ENCODE peak calls at places on chromosomes 5 and 9, in four cellular contexts. V, U, Q and B are unnamed samples.

GRCh38 chr9:99288830-99289229 is 66.7 kb downstream of the SEC61B start:
- DNase-seq in V (no peak), U (no peak), Q (no peak), B (no peak)

GRCh38 chr5:19626218-19626617 is 361.8 kb downstream of the CDH18 start:
- DNase-seq in V (peak), U (no peak), Q (no peak), B (no peak)

GRCh38 chr9:98087420-98088354 is 31.2 kb downstream of the NANS start:
- DNase-seq in V (peak), U (no peak), Q (no peak), B (no peak)

GRCh38 chr5:119743927-119744326 is 114.6 kb downstream of the FAM170A start:
- DNase-seq in V (no peak), U (peak), Q (no peak), B (no peak)

GRCh38 chr5:2201832-2202231 is 319.1 kb upstream of the IRX4 start:
- DNase-seq in V (no peak), U (no peak), Q (no peak), B (no peak)

GRCh38 chr9:121771418-121771817 is 120.0 kb downstream of the DAB2IP start:
- DNase-seq in V (peak), U (no peak), Q (no peak), B (no peak)

GRCh38 chr5:93831449-93831848 is 90.0 kb upstream of the POU5F2 start:
- DNase-seq in V (peak), U (no peak), Q (peak), B (no peak)

GRCh38 chr9:35726876-35727438 is 5.0 kb downstream of the TLN1 start:
- DNase-seq in V (peak), U (peak), Q (no peak), B (peak)

GRCh38 chr5:138466058-138466899 is 1.0 kb downstream of the EGR1 start:
- DNase-seq in V (peak), U (no peak), Q (peak), B (no peak)

GRCh38 chr5:139148306-139148705 is 49.9 kb downstream of the SIL1 start:
- DNase-seq in V (no peak), U (no peak), Q (no peak), B (no peak)

GRCh38 chr5:67160985-67161384 is 35.6 kb downstream of the CD180 start:
- DNase-seq in V (peak), U (no peak), Q (no peak), B (no peak)

GRCh38 chr9:130825051-130825651 is 9.9 kb upstream of the ABL1 start:
- DNase-seq in V (peak), U (peak), Q (no peak), B (no peak)

GRCh38 chr5:133400120-133400519 is 212.2 kb downstream of the FSTL4 start:
- DNase-seq in V (no peak), U (no peak), Q (no peak), B (no peak)

GRCh38 chr9:70450735-70451134 is 36.3 kb upstream of the KLF9 start:
- DNase-seq in V (no peak), U (no peak), Q (no peak), B (no peak)

GRCh38 chr9:16602494-16602893 is 268.0 kb downstream of the BNC2 start:
- DNase-seq in V (no peak), U (no peak), Q (no peak), B (no peak)

GRCh38 chr9:109421034-109421700 is 76.9 kb downstream of the PTPN3 start:
- DNase-seq in V (no peak), U (no peak), Q (no peak), B (no peak)

GRCh38 chr5:132767150-132767549 is 9.9 kb downstream of the SEPTIN8 start:
- DNase-seq in V (no peak), U (no peak), Q (no peak), B (no peak)

GRCh38 chr5:121628783-121629182 is 222.9 kb upstream of the FTMT start:
- DNase-seq in V (no peak), U (no peak), Q (no peak), B (no peak)

GRCh38 chr5:403995-404394 is 39.0 kb upstream of the EXOC3 start:
- DNase-seq in V (no peak), U (no peak), Q (no peak), B (no peak)

DNA sequence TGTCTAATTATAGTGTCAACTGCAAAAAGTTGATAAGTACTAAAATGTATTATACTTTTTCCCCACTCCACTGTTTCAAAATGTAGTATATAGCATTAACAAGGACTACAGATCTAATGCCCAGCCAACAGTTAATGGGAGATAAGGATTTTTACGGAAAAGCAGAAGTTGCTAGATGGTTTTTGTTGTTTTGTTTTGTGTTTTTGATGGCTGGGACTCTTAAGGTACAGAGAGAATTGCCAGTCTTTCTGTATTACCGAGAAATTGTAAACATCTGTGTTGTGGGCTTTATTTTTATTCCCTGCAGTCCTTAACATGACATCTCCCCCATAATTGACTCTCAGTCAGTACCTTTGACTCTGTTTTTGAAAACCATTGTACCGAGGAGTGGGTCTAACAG is 44.0 kb downstream of the TRIO start:
- DNase-seq in V (no peak), U (no peak), Q (no peak), B (no peak)
- H3K27ac ChIP-seq in V (peak), U (no peak), Q (peak), B (no peak)

GRCh38 chr9:133807818-133808217 is 69.7 kb upstream of the SARDH start:
- DNase-seq in V (no peak), U (no peak), Q (no peak), B (no peak)

GRCh38 chr9:133809335-133809734 is 71.2 kb upstream of the SARDH start:
- DNase-seq in V (no peak), U (no peak), Q (no peak), B (no peak)

GRCh38 chr9:133812941-133813748 is 75.0 kb upstream of the SARDH start:
- DNase-seq in V (no peak), U (no peak), Q (no peak), B (no peak)

GRCh38 chr9:133812077-133812868 is 74.1 kb upstream of the SARDH start:
- DNase-seq in V (no peak), U (no peak), Q (no peak), B (no peak)

GRCh38 chr9:133810556-133811195 is 72.5 kb upstream of the SARDH start:
- DNase-seq in V (no peak), U (no peak), Q (no peak), B (no peak)
- H3K27ac ChIP-seq in V (no peak), U (no peak), Q (no peak), B (no peak)

GRCh38 chr5:22787398-22787797 is 65.7 kb downstream of the CDH12 start:
- DNase-seq in V (no peak), U (no peak), Q (no peak), B (no peak)

GRCh38 chr5:22793463-22793862 is 59.7 kb downstream of the CDH12 start:
- DNase-seq in V (no peak), U (no peak), Q (no peak), B (no peak)

DNA sequence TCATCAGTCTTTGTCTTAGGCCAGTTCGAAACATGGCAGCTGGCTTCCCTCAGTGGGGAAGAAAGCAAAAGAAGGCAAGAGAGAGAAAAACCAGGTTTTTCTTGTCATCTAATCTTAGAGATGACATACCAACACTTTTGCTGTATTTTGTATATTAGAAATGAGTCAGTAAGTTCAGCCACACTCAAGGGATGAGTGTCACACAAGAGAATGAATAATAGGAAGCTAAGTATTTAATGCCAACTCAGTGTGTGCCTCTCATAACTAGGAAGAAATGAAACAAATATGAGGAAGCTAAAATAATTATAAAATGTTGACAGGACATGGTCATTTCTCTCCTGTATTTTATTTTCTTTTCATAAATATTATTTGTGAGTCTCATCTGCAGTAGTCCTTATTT is 65.3 kb downstream of the CDH12 start:
- DNase-seq in V (no peak), U (no peak), Q (no peak), B (no peak)
- H3K27ac ChIP-seq in V (no peak), U (no peak), Q (no peak), B (no peak)

DNA sequence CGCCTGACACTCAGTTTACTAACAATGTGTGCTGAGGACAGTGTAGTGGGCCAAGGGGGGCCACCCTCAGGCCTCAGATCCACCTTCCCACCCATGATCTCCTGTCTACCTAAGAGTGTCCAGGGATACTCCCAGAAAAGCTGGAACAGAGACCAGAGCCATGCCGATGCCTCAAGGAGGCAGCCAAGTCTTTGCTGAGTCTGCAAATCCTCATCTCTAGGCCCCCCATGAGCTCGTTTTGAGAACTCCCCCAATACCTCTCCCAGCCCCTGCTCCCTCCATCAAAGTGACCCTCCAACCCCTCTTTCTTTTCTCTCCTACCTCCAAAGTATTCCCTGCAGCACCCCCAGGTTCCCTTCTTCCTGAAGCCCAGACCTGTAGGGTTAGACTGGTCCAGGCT is 53.5 kb downstream of the PCDH1 start:
- DNase-seq in V (no peak), U (no peak), Q (no peak), B (no peak)
- H3K27ac ChIP-seq in V (no peak), U (no peak), Q (peak), B (peak)

DNA sequence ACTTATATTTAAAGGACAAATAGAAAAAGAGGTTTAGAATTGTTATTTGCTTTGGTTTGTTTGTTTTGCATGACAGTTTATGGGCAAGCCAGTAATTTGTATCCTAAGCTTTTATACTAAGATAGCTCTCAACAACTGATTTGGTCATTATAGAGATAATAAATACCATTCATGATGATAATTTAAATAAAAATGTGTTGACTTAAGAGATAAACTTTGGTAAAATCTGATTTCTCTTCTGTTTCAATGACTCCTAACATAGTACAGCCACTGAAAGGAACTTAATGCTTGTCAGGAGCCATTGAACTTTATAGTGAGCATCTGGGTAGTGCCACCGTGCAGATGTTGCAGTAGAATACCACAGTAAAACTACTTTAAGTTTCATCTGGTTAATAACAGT is 160.7 kb upstream of the ACOT12 start:
- DNase-seq in V (no peak), U (no peak), Q (no peak), B (no peak)
- H3K27ac ChIP-seq in V (no peak), U (peak), Q (no peak), B (no peak)

GRCh38 chr5:81850494-81850893 is 99.6 kb upstream of the SSBP2 start:
- DNase-seq in V (peak), U (no peak), Q (no peak), B (no peak)
- H3K27ac ChIP-seq in V (peak), U (no peak), Q (peak), B (peak)

GRCh38 chr9:106753155-106753671 is 109.8 kb upstream of the ZNF462 start:
- DNase-seq in V (no peak), U (no peak), Q (no peak), B (no peak)

GRCh38 chr9:106757539-106757938 is 105.4 kb upstream of the ZNF462 start:
- DNase-seq in V (no peak), U (no peak), Q (no peak), B (no peak)

GRCh38 chr9:106752581-106752980 is 110.4 kb upstream of the ZNF462 start:
- DNase-seq in V (peak), U (no peak), Q (no peak), B (no peak)

GRCh38 chr9:106758911-106759310 is 104.1 kb upstream of the ZNF462 start:
- DNase-seq in V (no peak), U (no peak), Q (no peak), B (no peak)

DNA sequence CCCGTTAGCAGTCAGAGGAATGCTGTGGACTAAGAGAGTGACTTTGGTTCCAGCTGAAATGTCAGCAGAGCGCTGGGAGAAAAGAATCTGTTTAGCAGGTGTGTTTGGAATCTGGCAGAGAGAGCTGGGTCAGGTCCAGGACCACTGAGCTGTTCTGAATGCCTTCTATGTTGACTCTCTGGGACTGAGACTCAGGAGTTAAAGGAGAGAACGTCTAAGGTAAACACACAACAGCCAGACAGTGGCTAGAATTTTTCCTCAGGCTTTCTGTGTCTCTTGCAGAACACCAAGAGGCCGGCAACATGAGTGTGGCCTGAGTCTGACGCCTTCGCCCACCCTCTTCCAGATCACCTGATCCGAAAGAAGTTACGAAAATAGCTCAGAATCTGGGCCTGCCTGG is 107.2 kb upstream of the ZNF462 start:
- DNase-seq in V (no peak), U (no peak), Q (no peak), B (no peak)
- H3K27ac ChIP-seq in V (no peak), U (no peak), Q (no peak), B (no peak)

GRCh38 chr9:92177591-92177990 is 62.4 kb upstream of the SPTLC1 start:
- DNase-seq in V (no peak), U (no peak), Q (no peak), B (no peak)
- H3K27ac ChIP-seq in V (no peak), U (no peak), Q (no peak), B (no peak)

GRCh38 chr9:92481029-92481633 is 1.2 kb downstream of the ASPN start:
- DNase-seq in V (peak), U (no peak), Q (no peak), B (no peak)
- H3K27ac ChIP-seq in V (no peak), U (no peak), Q (no peak), B (peak)

DNA sequence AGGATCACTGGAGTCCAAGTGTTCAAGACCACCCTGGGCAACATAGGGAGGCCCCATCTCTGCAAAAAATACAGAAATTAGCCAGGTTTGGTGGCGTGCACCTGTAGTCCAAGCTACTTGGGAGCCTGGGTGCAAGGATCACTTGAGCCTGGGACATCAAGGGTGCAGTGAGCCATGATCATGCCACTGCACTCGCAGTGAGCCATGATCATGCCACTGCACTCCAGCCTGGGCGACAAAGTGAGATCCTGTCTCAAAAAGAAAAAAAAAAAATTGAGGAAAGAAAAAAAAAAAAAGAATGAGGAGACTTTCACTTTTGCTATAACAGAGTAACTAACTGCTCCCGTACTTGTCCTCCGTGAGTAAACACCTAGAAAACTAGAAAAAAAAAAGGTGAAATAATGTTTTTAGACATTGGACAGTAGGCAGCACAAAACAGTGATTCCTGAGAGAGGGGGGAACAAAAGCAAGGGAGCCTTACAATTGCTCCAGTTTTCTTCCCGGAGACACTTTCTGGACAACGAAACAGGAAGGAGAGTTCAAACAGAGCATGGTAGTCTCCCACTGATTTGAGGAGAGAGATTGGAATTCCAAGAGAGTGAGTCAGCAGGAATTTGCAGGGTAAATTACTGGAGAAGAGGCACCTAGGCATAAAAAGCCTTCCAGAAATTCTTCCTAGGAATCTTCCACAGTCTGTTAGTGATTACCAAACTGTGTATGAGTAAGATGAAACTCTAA is 6.9 kb upstream of the ZBTB5 start:
- DNase-seq in V (peak), U (no peak), Q (peak), B (no peak)
- H3K27ac ChIP-seq in V (peak), U (peak), Q (peak), B (peak)